ENCODE peak calls at places on chromosomes 7 and 10, in five cellular contexts. V, N, L, D and B are unnamed samples.

GRCh38 chr10:132319853-132320669 is 11.9 kb upstream of the LRRC27 start:
- DNase-seq in V (no peak), N (no peak), L (no peak), D (peak), B (peak)

GRCh38 chr10:78543749-78544446 is 510.2 kb downstream of the RPS24 start:
- DNase-seq in V (no peak), N (no peak), L (no peak), D (no peak), B (no peak)

GRCh38 chr7:140649566-140650205 is 9.1 kb upstream of the DENND2A start:
- DNase-seq in V (no peak), N (no peak), L (no peak), D (peak), B (no peak)

GRCh38 chr7:12258074-12258473 is 47.0 kb downstream of the TMEM106B start:
- DNase-seq in V (no peak), N (no peak), L (no peak), D (no peak), B (no peak)

GRCh38 chr7:102450242-102450641 is 14.4 kb downstream of the ALKBH4 start:
- DNase-seq in V (no peak), N (peak), L (peak), D (no peak), B (no peak)

GRCh38 chr7:2022737-2023250 is 210.0 kb downstream of the MAD1L1 start:
- DNase-seq in V (no peak), N (no peak), L (no peak), D (no peak), B (no peak)

GRCh38 chr10:120999868-121000267 is 148.7 kb downstream of the WDR11 start:
- DNase-seq in V (no peak), N (no peak), L (no peak), D (no peak), B (no peak)

GRCh38 chr7:102860351-102860811 is 52.4 kb upstream of the LRRC17 start:
- DNase-seq in V (no peak), N (no peak), L (no peak), D (no peak), B (no peak)

GRCh38 chr7:128833148-128833938 is 3.1 kb downstream of the FLNC start:
- DNase-seq in V (no peak), N (no peak), L (no peak), D (no peak), B (no peak)